ENCODE peak calls at places on chromosomes 1 and 21, in five cellular contexts. Y is hepatocyte, J is cardiac fibroblast, B is GM12865, Z is GM06990. O is an unnamed sample.

GRCh38 chr1:54543729-54544496 is 4.1 kb upstream of the ACOT11 start:
- DNase-seq in Y (no peak), J (peak; percentile 39), B (no peak), Z (no peak), O (no peak)

GRCh38 chr1:82838066-82838465 is 1037.3 kb downstream of the ADGRL2 start:
- DNase-seq in Y (no peak), J (peak; percentile 13), B (no peak), Z (no peak), O (no peak)

GRCh38 chr1:221961532-221962292 is 219.8 kb upstream of the DUSP10 start:
- DNase-seq in Y (peak; percentile 41), J (peak; percentile 40), B (peak; percentile 69), Z (no peak), O (no peak)

GRCh38 chr21:38486705-38487104 is 11.6 kb downstream of the ERG start:
- DNase-seq in Y (no peak), J (no peak), B (no peak), Z (no peak), O (no peak)

GRCh38 chr1:9013824-9014223 is 12.4 kb downstream of the SLC2A7 start:
- DNase-seq in Y (no peak), J (no peak), B (no peak), Z (no peak), O (no peak)

GRCh38 chr1:110118636-110119396 is 6.6 kb downstream of the UBL4B start:
- DNase-seq in Y (no peak), J (peak; percentile 11), B (no peak), Z (no peak), O (no peak)

GRCh38 chr1:154752273-154753030 is 117.6 kb downstream of the KCNN3 start:
- DNase-seq in Y (no peak), J (no peak), B (no peak), Z (no peak), O (no peak)

GRCh38 chr1:240763771-240764170 is 151.8 kb upstream of the GREM2 start:
- DNase-seq in Y (no peak), J (no peak), B (no peak), Z (no peak), O (no peak)

GRCh38 chr1:47972864-47973437 is 24.2 kb downstream of the TRABD2B start:
- DNase-seq in Y (no peak), J (no peak), B (no peak), Z (no peak), O (peak; percentile 45)

GRCh38 chr21:46392921-46393320 is 65.8 kb upstream of the DIP2A start:
- DNase-seq in Y (no peak), J (peak; percentile 70), B (no peak), Z (no peak), O (no peak)
- TF ChIP-seq CTCF in Y (no peak), J (no peak), B (no peak), Z (no peak), O (no peak)

GRCh38 chr1:41444246-41444645 is 40.2 kb downstream of the EDN2 start:
- DNase-seq in Y (no peak), J (no peak), B (no peak), Z (no peak), O (no peak)
- TF ChIP-seq CTCF in Y (peak; percentile 20), J (peak; percentile 13), B (peak; percentile 8), Z (peak; percentile 21), O (peak; percentile 24)

DNA sequence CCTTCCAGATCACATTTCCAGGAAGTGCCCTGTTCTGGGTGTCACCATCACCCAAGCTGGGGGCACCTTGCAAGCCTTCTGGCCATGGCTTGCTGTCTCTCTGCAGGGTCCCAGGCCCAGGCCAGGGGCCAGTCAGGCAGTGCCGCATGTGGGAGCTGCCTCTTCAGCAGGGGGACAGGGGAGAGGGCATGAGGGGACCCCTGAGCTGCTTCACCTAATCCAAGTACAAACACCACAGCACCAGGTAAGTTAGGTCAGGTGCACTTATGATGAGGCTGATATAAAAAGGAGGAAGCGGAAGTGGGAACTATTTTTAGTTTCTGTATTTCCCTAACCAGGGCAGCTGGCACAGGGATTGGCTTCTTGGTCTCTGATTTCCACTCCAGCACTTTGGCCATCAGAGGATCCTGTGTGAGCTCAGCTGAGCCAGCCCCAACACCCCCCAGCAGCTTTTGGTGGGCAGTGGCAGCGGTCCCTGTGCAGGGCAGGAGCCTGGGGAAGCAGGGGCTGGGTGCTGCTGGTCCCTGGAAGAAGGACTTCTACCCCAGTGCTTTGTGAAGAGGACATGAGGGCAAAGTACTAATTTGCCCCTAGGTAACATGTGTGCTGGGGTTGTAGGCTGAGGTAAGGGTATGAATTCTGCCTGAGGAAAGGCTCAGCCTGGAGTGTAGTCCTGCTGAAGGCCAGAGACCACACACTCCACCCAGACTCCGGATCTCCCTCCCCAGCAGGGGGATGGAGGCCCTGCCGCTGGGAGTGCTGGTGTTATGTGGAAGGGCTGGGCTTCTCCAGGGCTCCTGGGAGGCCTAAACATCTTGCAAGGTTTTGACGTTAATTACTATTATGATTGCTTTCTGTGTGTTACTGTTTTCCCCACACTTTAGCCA is 3.3 kb upstream of the PCBP3 start:
- DNase-seq in Y (no peak), J (no peak), B (no peak), Z (no peak), O (no peak)
- TF ChIP-seq CTCF in Y (no peak), J (no peak), B (no peak), Z (no peak), O (no peak)

GRCh38 chr1:65948609-65949229 is 156.0 kb downstream of the PDE4B start:
- DNase-seq in Y (peak; percentile 44), J (peak; percentile 85), B (no peak), Z (no peak), O (no peak)
- TF ChIP-seq CTCF in Y (peak; percentile 31), J (peak; percentile 32), B (no peak), Z (no peak), O (no peak)